ENCODE peak calls at places on chromosomes 12 and 14, in eight cellular contexts. O is naive thymus-derived CD8-positive, alpha-beta T cell; I is nucleus accumbens; Z is neuronal stem cell; N is NCI-H2081; P is stomach; B is aorta; E is H7. W is an unnamed sample.

GRCh38 chr12:45670339-45671065 is 59.0 kb upstream of the ARID2 start:
- DNase-seq in O (no peak), I (no peak), Z (no peak), N (no peak), P (no peak), B (no peak), E (no peak), W (peak)

GRCh38 chr14:75322746-75323145 is 44.1 kb downstream of the FOS start:
- DNase-seq in O (no peak), I (no peak), Z (no peak), N (no peak), P (no peak), B (no peak), E (peak), W (no peak)

GRCh38 chr14:34229140-34229539 is 232.9 kb downstream of the SPTSSA start:
- DNase-seq in O (no peak), I (no peak), Z (no peak), N (no peak), P (no peak), B (no peak), E (no peak), W (no peak)

GRCh38 chr14:68598621-68599447 is 194.0 kb downstream of the ZFP36L1 start:
- DNase-seq in O (no peak), I (no peak), Z (no peak), N (no peak), P (peak), B (peak), E (no peak), W (no peak)

GRCh38 chr14:98926151-98926550 is 345.8 kb downstream of the BCL11B start:
- DNase-seq in O (peak), I (no peak), Z (no peak), N (no peak), P (no peak), B (peak), E (no peak), W (no peak)

GRCh38 chr14:75979641-75980422 is 2.0 kb downstream of the TGFB3 start:
- DNase-seq in O (no peak), I (no peak), Z (no peak), N (no peak), P (no peak), B (peak), E (peak), W (no peak)

GRCh38 chr12:93145086-93145485 is 216.0 kb upstream of the EEA1 start:
- DNase-seq in O (no peak), I (no peak), Z (no peak), N (no peak), P (no peak), B (no peak), E (no peak), W (no peak)

GRCh38 chr14:50109342-50109741 is 7.0 kb downstream of the VCPKMT start:
- DNase-seq in O (no peak), I (no peak), Z (no peak), N (no peak), P (no peak), B (no peak), E (no peak), W (no peak)

GRCh38 chr12:31117203-31118011 is 43.7 kb downstream of the DDX11 start:
- DNase-seq in O (no peak), I (no peak), Z (peak), N (peak), P (peak), B (peak), E (peak), W (no peak)

GRCh38 chr12:114916124-114916523 is 232.1 kb upstream of the TBX3 start:
- DNase-seq in O (no peak), I (no peak), Z (no peak), N (no peak), P (no peak), B (no peak), E (no peak), W (no peak)

GRCh38 chr12:90618606-90619005 is 336.4 kb downstream of the CCER1 start:
- DNase-seq in O (no peak), I (no peak), Z (no peak), N (no peak), P (no peak), B (no peak), E (no peak), W (no peak)

GRCh38 chr12:47819902-47820630 is at the start of gene HDAC7:
- DNase-seq in O (peak), I (peak), Z (peak), N (peak), P (peak), B (peak), E (peak), W (no peak)

GRCh38 chr12:116882742-116883141 is 1.5 kb upstream of the HRK start:
- DNase-seq in O (no peak), I (no peak), Z (no peak), N (no peak), P (no peak), B (no peak), E (peak), W (no peak)

GRCh38 chr12:84336231-84336630 is 576.4 kb downstream of the SLC6A15 start:
- DNase-seq in O (no peak), I (no peak), Z (no peak), N (no peak), P (no peak), B (no peak), E (no peak), W (no peak)

GRCh38 chr12:113874326-113874725 is 91.8 kb downstream of the RBM19 start:
- DNase-seq in O (no peak), I (no peak), Z (no peak), N (no peak), P (no peak), B (no peak), E (no peak), W (no peak)

GRCh38 chr12:124967016-124967739 is 21.8 kb downstream of the DHX37 start:
- DNase-seq in O (no peak), I (no peak), Z (no peak), N (peak), P (no peak), B (no peak), E (peak), W (no peak)

GRCh38 chr12:101564912-101565311 is 29.9 kb upstream of the MYBPC1 start:
- DNase-seq in O (no peak), I (no peak), Z (no peak), N (no peak), P (no peak), B (no peak), E (no peak), W (no peak)

GRCh38 chr12:3202734-3203446 is 125.7 kb downstream of the TSPAN9 start:
- DNase-seq in O (peak), I (no peak), Z (peak), N (no peak), P (peak), B (peak), E (peak), W (no peak)

GRCh38 chr12:113899042-113899843 is 66.9 kb downstream of the RBM19 start:
- DNase-seq in O (no peak), I (no peak), Z (no peak), N (peak), P (no peak), B (no peak), E (no peak), W (no peak)

GRCh38 chr12:666766-667308 is 3.6 kb upstream of the NINJ2 start:
- DNase-seq in O (no peak), I (no peak), Z (no peak), N (no peak), P (no peak), B (no peak), E (peak), W (no peak)

GRCh38 chr14:99537399-99537798 is 56.2 kb downstream of the CCNK start:
- DNase-seq in O (no peak), I (no peak), Z (no peak), N (no peak), P (no peak), B (no peak), E (peak), W (no peak)